ENCODE peak calls at places on chromosomes 4 and X, in seven cellular contexts. One of them, this sample, is unnamed. For H3K36me3, the result is how much of the 10 kb centered on the place peaks cover.

GRCh38 chr4:2797188-2797544 is 4.3 kb downstream of the SH3BP2 start:
- DNase-seq in esophagus muscularis mucosa: no peak
- DNase-seq in hepatocyte: peak
- DNase-seq in brain microvascular endothelial cell: no peak
- DNase-seq in transverse colon: no peak
- DNase-seq in right atrium auricular region: no peak
- DNase-seq in lower lobe of right lung: peak
- DNase-seq in this sample: no peak

GRCh38 chr4:141636771-141637460 is 533 bp downstream of the IL15 start:
- DNase-seq in esophagus muscularis mucosa: no peak
- DNase-seq in hepatocyte: peak
- DNase-seq in brain microvascular endothelial cell: no peak
- DNase-seq in transverse colon: peak
- DNase-seq in right atrium auricular region: no peak
- DNase-seq in lower lobe of right lung: peak
- DNase-seq in this sample: peak

GRCh38 chrX:152177497-152178269 is 39.3 kb upstream of the MAGEA10 start:
- DNase-seq in esophagus muscularis mucosa: no peak
- DNase-seq in hepatocyte: no peak
- DNase-seq in brain microvascular endothelial cell: no peak
- DNase-seq in transverse colon: no peak
- DNase-seq in right atrium auricular region: no peak
- DNase-seq in lower lobe of right lung: no peak
- DNase-seq in this sample: no peak

GRCh38 chr4:53365486-53366300 is at the start of gene SCFD2:
- DNase-seq in esophagus muscularis mucosa: peak
- DNase-seq in hepatocyte: peak
- DNase-seq in brain microvascular endothelial cell: peak
- DNase-seq in transverse colon: peak
- DNase-seq in right atrium auricular region: peak
- DNase-seq in lower lobe of right lung: peak
- DNase-seq in this sample: peak

GRCh38 chr4:11529625-11530201 is 101.0 kb upstream of the HS3ST1 start:
- DNase-seq in esophagus muscularis mucosa: no peak
- DNase-seq in hepatocyte: peak
- DNase-seq in brain microvascular endothelial cell: peak
- DNase-seq in transverse colon: no peak
- DNase-seq in right atrium auricular region: no peak
- DNase-seq in lower lobe of right lung: no peak
- DNase-seq in this sample: no peak

GRCh38 chr4:84573738-84574720 is 8.9 kb upstream of the CDS1 start:
- DNase-seq in esophagus muscularis mucosa: no peak
- DNase-seq in hepatocyte: no peak
- DNase-seq in brain microvascular endothelial cell: peak
- DNase-seq in transverse colon: no peak
- DNase-seq in right atrium auricular region: no peak
- DNase-seq in lower lobe of right lung: no peak
- DNase-seq in this sample: no peak

GRCh38 chr4:26812049-26812729 is 48.5 kb upstream of the STIM2 start:
- DNase-seq in esophagus muscularis mucosa: no peak
- DNase-seq in hepatocyte: no peak
- DNase-seq in brain microvascular endothelial cell: no peak
- DNase-seq in transverse colon: no peak
- DNase-seq in right atrium auricular region: no peak
- DNase-seq in lower lobe of right lung: no peak
- DNase-seq in this sample: no peak

GRCh38 chr4:54063224-54063623 is 1.2 kb downstream of the CHIC2 start:
- DNase-seq in esophagus muscularis mucosa: no peak
- DNase-seq in hepatocyte: no peak
- DNase-seq in brain microvascular endothelial cell: no peak
- DNase-seq in transverse colon: no peak
- DNase-seq in right atrium auricular region: no peak
- DNase-seq in lower lobe of right lung: no peak
- DNase-seq in this sample: peak

GRCh38 chrX:15953801-15954200 is 99.2 kb upstream of the AP1S2 start:
- DNase-seq in esophagus muscularis mucosa: no peak
- DNase-seq in hepatocyte: no peak
- DNase-seq in brain microvascular endothelial cell: no peak
- DNase-seq in transverse colon: no peak
- DNase-seq in right atrium auricular region: no peak
- DNase-seq in lower lobe of right lung: no peak
- DNase-seq in this sample: no peak

GRCh38 chr4:38769441-38770210 is 13.2 kb downstream of the TLR10 start:
- DNase-seq in esophagus muscularis mucosa: no peak
- DNase-seq in hepatocyte: no peak
- DNase-seq in brain microvascular endothelial cell: no peak
- DNase-seq in transverse colon: no peak
- DNase-seq in right atrium auricular region: no peak
- DNase-seq in lower lobe of right lung: no peak
- DNase-seq in this sample: peak

GRCh38 chr4:31411606-31412005 is 691.4 kb downstream of the PCDH7 start:
- DNase-seq in esophagus muscularis mucosa: no peak
- DNase-seq in hepatocyte: no peak
- DNase-seq in brain microvascular endothelial cell: no peak
- DNase-seq in transverse colon: no peak
- DNase-seq in right atrium auricular region: no peak
- DNase-seq in lower lobe of right lung: no peak
- DNase-seq in this sample: no peak

GRCh38 chrX:124863303-124863702 is 456.4 kb upstream of the TEX13C start:
- DNase-seq in esophagus muscularis mucosa: no peak
- DNase-seq in hepatocyte: no peak
- DNase-seq in brain microvascular endothelial cell: no peak
- DNase-seq in transverse colon: no peak
- DNase-seq in right atrium auricular region: no peak
- DNase-seq in lower lobe of right lung: no peak
- DNase-seq in this sample: no peak

GRCh38 chr4:110503588-110504435 is 27.9 kb downstream of the ENPEP start:
- DNase-seq in esophagus muscularis mucosa: no peak
- DNase-seq in hepatocyte: no peak
- DNase-seq in brain microvascular endothelial cell: peak
- DNase-seq in transverse colon: no peak
- DNase-seq in right atrium auricular region: no peak
- DNase-seq in lower lobe of right lung: no peak
- DNase-seq in this sample: no peak

GRCh38 chr4:6470502-6471302 is 1.7 kb downstream of the PPP2R2C start:
- DNase-seq in esophagus muscularis mucosa: no peak
- DNase-seq in hepatocyte: peak
- DNase-seq in brain microvascular endothelial cell: no peak
- DNase-seq in transverse colon: no peak
- DNase-seq in right atrium auricular region: peak
- DNase-seq in lower lobe of right lung: no peak
- DNase-seq in this sample: no peak

GRCh38 chr4:44150091-44150576 is 298.5 kb downstream of the KCTD8 start:
- DNase-seq in esophagus muscularis mucosa: no peak
- DNase-seq in hepatocyte: peak
- DNase-seq in brain microvascular endothelial cell: peak
- DNase-seq in transverse colon: no peak
- DNase-seq in right atrium auricular region: no peak
- DNase-seq in lower lobe of right lung: no peak
- DNase-seq in this sample: no peak

DNA sequence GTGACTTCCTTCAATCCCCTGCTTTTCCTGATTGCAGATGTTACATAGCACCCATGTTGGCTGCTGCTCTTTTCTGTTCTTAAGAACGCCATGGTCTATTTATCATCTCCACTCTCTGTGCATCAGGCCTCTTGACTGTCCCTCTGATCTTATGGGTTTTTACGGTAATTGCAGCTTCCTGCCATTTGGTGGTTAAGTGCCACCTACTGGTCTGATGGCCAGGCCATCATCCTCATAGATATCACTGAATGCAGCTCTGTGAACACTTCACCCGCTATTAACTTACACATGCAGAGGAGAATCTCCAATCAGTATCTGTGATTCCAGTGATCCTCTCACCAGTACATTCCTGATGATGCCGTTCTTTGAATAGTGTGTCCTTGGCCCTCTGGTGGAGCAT is 382.4 kb downstream of the TRAM1L1 start:
- DNase-seq in esophagus muscularis mucosa: no peak
- DNase-seq in hepatocyte: no peak
- DNase-seq in brain microvascular endothelial cell: no peak
- DNase-seq in transverse colon: no peak
- DNase-seq in right atrium auricular region: no peak
- DNase-seq in lower lobe of right lung: no peak
- DNase-seq in this sample: no peak
- TF ChIP-seq CTCF in esophagus muscularis mucosa: no peak
- TF ChIP-seq CTCF in hepatocyte: no peak
- TF ChIP-seq CTCF in brain microvascular endothelial cell: peak
- TF ChIP-seq CTCF in transverse colon: no peak
- TF ChIP-seq CTCF in right atrium auricular region: no peak
- TF ChIP-seq CTCF in lower lobe of right lung: no peak
- TF ChIP-seq CTCF in this sample: peak

GRCh38 chr4:169153451-169153850 is 117.3 kb downstream of the SH3RF1 start:
- DNase-seq in esophagus muscularis mucosa: no peak
- DNase-seq in hepatocyte: no peak
- DNase-seq in brain microvascular endothelial cell: no peak
- DNase-seq in transverse colon: no peak
- DNase-seq in right atrium auricular region: no peak
- DNase-seq in lower lobe of right lung: no peak
- DNase-seq in this sample: no peak
- H3K4me3 ChIP-seq in esophagus muscularis mucosa: no peak
- H3K4me3 ChIP-seq in hepatocyte: no peak
- H3K4me3 ChIP-seq in brain microvascular endothelial cell: no peak
- H3K4me3 ChIP-seq in transverse colon: no peak
- H3K4me3 ChIP-seq in right atrium auricular region: no peak
- H3K4me3 ChIP-seq in lower lobe of right lung: no peak
- H3K4me3 ChIP-seq in this sample: no peak

GRCh38 chr4:182895791-182896292 is 21.3 kb downstream of the DCTD start:
- DNase-seq in esophagus muscularis mucosa: no peak
- DNase-seq in hepatocyte: peak
- DNase-seq in brain microvascular endothelial cell: no peak
- DNase-seq in transverse colon: peak
- DNase-seq in right atrium auricular region: no peak
- DNase-seq in lower lobe of right lung: no peak
- DNase-seq in this sample: no peak
- H3K36me3 ChIP-seq in esophagus muscularis mucosa: half or more
- H3K36me3 ChIP-seq in hepatocyte: under half
- H3K36me3 ChIP-seq in brain microvascular endothelial cell: under half
- H3K36me3 ChIP-seq in transverse colon: under half
- H3K36me3 ChIP-seq in right atrium auricular region: under half
- H3K36me3 ChIP-seq in lower lobe of right lung: half or more
- H3K36me3 ChIP-seq in this sample: under half

GRCh38 chr4:139188648-139189416 is 11.8 kb upstream of the ELF2 start:
- DNase-seq in esophagus muscularis mucosa: no peak
- DNase-seq in hepatocyte: no peak
- DNase-seq in brain microvascular endothelial cell: no peak
- DNase-seq in transverse colon: no peak
- DNase-seq in right atrium auricular region: no peak
- DNase-seq in lower lobe of right lung: no peak
- DNase-seq in this sample: no peak

GRCh38 chr4:139189417-139189749 is 12.4 kb upstream of the ELF2 start:
- DNase-seq in esophagus muscularis mucosa: no peak
- DNase-seq in hepatocyte: no peak
- DNase-seq in brain microvascular endothelial cell: no peak
- DNase-seq in transverse colon: no peak
- DNase-seq in right atrium auricular region: no peak
- DNase-seq in lower lobe of right lung: no peak
- DNase-seq in this sample: no peak

DNA sequence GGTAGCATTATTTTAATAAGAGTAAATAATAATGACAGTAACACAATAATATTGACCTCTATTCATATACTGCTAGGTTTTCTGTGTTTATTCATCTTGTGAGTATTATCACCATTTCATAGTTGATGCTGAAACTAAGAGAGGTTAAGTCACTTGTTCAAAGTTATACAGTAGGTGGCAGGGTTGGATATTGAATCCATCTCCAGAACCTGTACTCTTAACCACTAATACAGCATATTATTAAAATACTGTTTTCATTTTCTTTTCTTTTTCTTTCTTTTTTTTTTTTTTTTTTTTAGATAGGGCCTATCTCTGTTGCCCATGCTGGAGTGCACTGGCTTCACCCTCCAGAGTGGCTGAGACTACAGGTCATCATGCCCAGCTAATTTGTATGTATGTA is 7.1 kb upstream of the ELF2 start:
- DNase-seq in esophagus muscularis mucosa: no peak
- DNase-seq in hepatocyte: peak
- DNase-seq in brain microvascular endothelial cell: no peak
- DNase-seq in transverse colon: no peak
- DNase-seq in right atrium auricular region: no peak
- DNase-seq in lower lobe of right lung: no peak
- DNase-seq in this sample: no peak
- TF ChIP-seq CTCF in esophagus muscularis mucosa: peak
- TF ChIP-seq CTCF in hepatocyte: peak
- TF ChIP-seq CTCF in brain microvascular endothelial cell: peak
- TF ChIP-seq CTCF in transverse colon: no peak
- TF ChIP-seq CTCF in right atrium auricular region: peak
- TF ChIP-seq CTCF in lower lobe of right lung: no peak
- TF ChIP-seq CTCF in this sample: peak

GRCh38 chrX:3788494-3789233 is 75.2 kb upstream of the PRKX start:
- DNase-seq in esophagus muscularis mucosa: no peak
- DNase-seq in hepatocyte: peak
- DNase-seq in brain microvascular endothelial cell: no peak
- DNase-seq in transverse colon: no peak
- DNase-seq in right atrium auricular region: no peak
- DNase-seq in lower lobe of right lung: no peak
- DNase-seq in this sample: no peak
- H3K4me3 ChIP-seq in esophagus muscularis mucosa: no peak
- H3K4me3 ChIP-seq in hepatocyte: no peak
- H3K4me3 ChIP-seq in brain microvascular endothelial cell: no peak
- H3K4me3 ChIP-seq in transverse colon: no peak
- H3K4me3 ChIP-seq in right atrium auricular region: no peak
- H3K4me3 ChIP-seq in lower lobe of right lung: no peak
- H3K4me3 ChIP-seq in this sample: no peak

GRCh38 chr4:118769152-118769551 is 66.8 kb downstream of the SEC24D start:
- DNase-seq in esophagus muscularis mucosa: no peak
- DNase-seq in hepatocyte: no peak
- DNase-seq in brain microvascular endothelial cell: no peak
- DNase-seq in transverse colon: no peak
- DNase-seq in right atrium auricular region: no peak
- DNase-seq in lower lobe of right lung: no peak
- DNase-seq in this sample: no peak
- H3K36me3 ChIP-seq in esophagus muscularis mucosa: under half
- H3K36me3 ChIP-seq in hepatocyte: under half
- H3K36me3 ChIP-seq in brain microvascular endothelial cell: under half
- H3K36me3 ChIP-seq in transverse colon: under half
- H3K36me3 ChIP-seq in right atrium auricular region: under half
- H3K36me3 ChIP-seq in lower lobe of right lung: half or more
- H3K36me3 ChIP-seq in this sample: under half

DNA sequence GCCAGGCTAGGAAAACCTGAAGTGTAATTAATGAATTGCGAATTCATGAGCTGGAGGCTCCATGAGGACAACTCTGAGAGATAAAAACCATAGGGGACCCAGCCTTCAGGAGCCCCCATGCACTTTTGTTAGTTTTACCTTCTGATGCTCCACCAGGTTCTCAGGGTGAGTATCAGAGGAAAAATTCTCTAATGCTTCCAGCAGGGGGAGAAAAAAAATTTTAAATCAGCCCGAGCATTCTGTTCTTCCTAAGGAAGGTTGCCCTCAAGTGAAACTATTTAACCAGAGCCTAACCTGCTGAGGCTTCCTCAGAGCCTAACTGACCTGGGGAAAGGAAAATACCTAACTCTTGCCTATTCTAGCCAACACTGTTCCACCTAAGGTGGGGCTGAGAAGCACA is 552.6 kb downstream of the PPARGC1A start:
- DNase-seq in esophagus muscularis mucosa: no peak
- DNase-seq in hepatocyte: peak
- DNase-seq in brain microvascular endothelial cell: no peak
- DNase-seq in transverse colon: no peak
- DNase-seq in right atrium auricular region: no peak
- DNase-seq in lower lobe of right lung: no peak
- DNase-seq in this sample: no peak
- TF ChIP-seq CTCF in esophagus muscularis mucosa: no peak
- TF ChIP-seq CTCF in hepatocyte: peak
- TF ChIP-seq CTCF in brain microvascular endothelial cell: peak
- TF ChIP-seq CTCF in transverse colon: peak
- TF ChIP-seq CTCF in right atrium auricular region: peak
- TF ChIP-seq CTCF in lower lobe of right lung: no peak
- TF ChIP-seq CTCF in this sample: no peak